ENCODE peak calls at places on chromosomes 5 and 9, in eight cellular contexts. One of them, this sample, is unnamed.
A peak's percentile ranks its signal among the peaks of the same experiment; 100 is the strongest.

GRCh38 chr9:22337261-22337660 is 109.4 kb upstream of the DMRTA1 start:
- DNase-seq in uterus: no peak
- DNase-seq in ovary: no peak
- DNase-seq in K562: no peak
- DNase-seq in prostate gland: no peak
- DNase-seq in IMR-90: no peak
- DNase-seq in stomach: no peak
- DNase-seq in esophagus muscularis mucosa: no peak
- DNase-seq in this sample: no peak

GRCh38 chr5:67165524-67166459 is 30.8 kb downstream of the CD180 start:
- DNase-seq in uterus: peak; percentile 74
- DNase-seq in ovary: peak; percentile 77
- DNase-seq in K562: peak; percentile 36
- DNase-seq in prostate gland: peak; percentile 78
- DNase-seq in IMR-90: peak; percentile 61
- DNase-seq in stomach: peak; percentile 89
- DNase-seq in esophagus muscularis mucosa: peak; percentile 95
- DNase-seq in this sample: peak; percentile 44

GRCh38 chr5:136192015-136192525 is 892 bp downstream of the SMIM32 start:
- DNase-seq in uterus: no peak
- DNase-seq in ovary: no peak
- DNase-seq in K562: no peak
- DNase-seq in prostate gland: no peak
- DNase-seq in IMR-90: no peak
- DNase-seq in stomach: no peak
- DNase-seq in esophagus muscularis mucosa: no peak
- DNase-seq in this sample: no peak

GRCh38 chr9:114505187-114506081 is at the start of gene WHRN:
- DNase-seq in uterus: peak; percentile 94
- DNase-seq in ovary: peak; percentile 97
- DNase-seq in K562: peak; percentile 95
- DNase-seq in prostate gland: peak; percentile 95
- DNase-seq in IMR-90: peak; percentile 76
- DNase-seq in stomach: peak; percentile 95
- DNase-seq in esophagus muscularis mucosa: peak; percentile 98
- DNase-seq in this sample: peak; percentile 68

GRCh38 chr9:87147803-87148202 is 200.5 kb upstream of the GAS1 start:
- DNase-seq in uterus: no peak
- DNase-seq in ovary: no peak
- DNase-seq in K562: no peak
- DNase-seq in prostate gland: no peak
- DNase-seq in IMR-90: no peak
- DNase-seq in stomach: no peak
- DNase-seq in esophagus muscularis mucosa: no peak
- DNase-seq in this sample: no peak

GRCh38 chr9:136674786-136675349 is 12.2 kb downstream of the EGFL7 start:
- DNase-seq in uterus: peak; percentile 62
- DNase-seq in ovary: no peak
- DNase-seq in K562: peak; percentile 85
- DNase-seq in prostate gland: no peak
- DNase-seq in IMR-90: no peak
- DNase-seq in stomach: peak; percentile 72
- DNase-seq in esophagus muscularis mucosa: no peak
- DNase-seq in this sample: no peak

GRCh38 chr9:38067892-38068615 is 973 bp downstream of the SHB start:
- DNase-seq in uterus: no peak
- DNase-seq in ovary: no peak
- DNase-seq in K562: peak; percentile 38
- DNase-seq in prostate gland: no peak
- DNase-seq in IMR-90: no peak
- DNase-seq in stomach: no peak
- DNase-seq in esophagus muscularis mucosa: no peak
- DNase-seq in this sample: no peak

GRCh38 chr5:125376059-125376641 is 629.7 kb upstream of the ZNF608 start:
- DNase-seq in uterus: peak; percentile 19
- DNase-seq in ovary: no peak
- DNase-seq in K562: no peak
- DNase-seq in prostate gland: no peak
- DNase-seq in IMR-90: no peak
- DNase-seq in stomach: no peak
- DNase-seq in esophagus muscularis mucosa: no peak
- DNase-seq in this sample: no peak

GRCh38 chr9:5499889-5500398 is 10.4 kb upstream of the PDCD1LG2 start:
- DNase-seq in uterus: peak; percentile 45
- DNase-seq in ovary: no peak
- DNase-seq in K562: peak; percentile 73
- DNase-seq in prostate gland: no peak
- DNase-seq in IMR-90: peak; percentile 68
- DNase-seq in stomach: no peak
- DNase-seq in esophagus muscularis mucosa: no peak
- DNase-seq in this sample: no peak

DNA sequence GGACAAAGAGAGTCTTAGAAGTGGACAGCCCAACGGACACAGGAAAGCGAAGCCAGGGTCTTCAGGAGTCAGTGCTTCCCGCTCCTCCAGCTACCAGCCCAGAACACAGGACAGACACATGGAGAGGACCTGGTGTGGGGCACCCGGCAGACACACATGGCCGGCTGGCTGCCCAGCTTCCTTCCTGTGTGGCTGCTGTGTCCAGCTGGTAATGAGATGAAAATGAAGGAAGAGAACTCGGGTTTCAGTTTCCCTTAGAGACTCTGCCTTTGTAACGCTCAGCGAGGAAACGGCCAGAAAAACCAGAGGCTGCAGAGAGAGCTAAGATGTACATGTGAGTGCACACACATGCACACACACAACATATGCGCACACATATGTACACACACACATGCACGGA is 87.5 kb downstream of the SECISBP2 start:
- DNase-seq in uterus: no peak
- DNase-seq in ovary: no peak
- DNase-seq in K562: no peak
- DNase-seq in prostate gland: no peak
- DNase-seq in IMR-90: no peak
- DNase-seq in stomach: no peak
- DNase-seq in esophagus muscularis mucosa: no peak
- DNase-seq in this sample: no peak
- TF ChIP-seq POLR2A in uterus: no peak
- TF ChIP-seq POLR2A in ovary: no peak
- TF ChIP-seq POLR2A in K562: no peak
- TF ChIP-seq POLR2A in prostate gland: no peak
- TF ChIP-seq POLR2A in IMR-90: no peak
- TF ChIP-seq POLR2A in stomach: no peak
- TF ChIP-seq POLR2A in esophagus muscularis mucosa: no peak
- TF ChIP-seq POLR2A in this sample: no peak

DNA sequence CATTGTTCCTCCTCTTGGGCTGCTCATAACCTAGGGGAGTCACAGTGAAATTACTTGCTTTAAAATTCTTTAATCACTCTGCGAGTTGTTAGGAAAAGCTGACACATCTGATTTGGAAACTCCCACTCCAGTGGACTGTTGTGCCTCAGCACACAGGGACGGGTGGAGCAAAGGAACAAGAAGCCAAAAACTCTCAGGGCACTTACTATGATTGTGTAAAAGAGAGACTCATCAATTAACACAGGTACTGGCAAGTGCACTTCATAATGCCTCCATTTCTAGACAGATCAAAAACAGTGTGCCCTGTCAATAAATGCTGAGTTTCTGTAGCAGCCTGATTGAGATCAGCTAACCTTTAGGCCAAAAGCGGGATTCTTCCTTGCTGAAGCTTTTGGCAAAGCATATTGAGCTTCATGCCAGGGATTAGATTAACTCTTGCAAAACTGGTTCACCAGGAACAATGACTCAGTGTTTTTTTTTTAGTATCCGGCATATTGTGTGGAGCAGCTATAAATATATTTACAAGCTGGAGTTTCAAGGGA is 55.9 kb downstream of the TMC1 start:
- DNase-seq in uterus: peak; percentile 47
- DNase-seq in ovary: peak; percentile 50
- DNase-seq in K562: no peak
- DNase-seq in prostate gland: peak; percentile 60
- DNase-seq in IMR-90: peak; percentile 85
- DNase-seq in stomach: no peak
- DNase-seq in esophagus muscularis mucosa: no peak
- DNase-seq in this sample: no peak
- H3K4me1 ChIP-seq in uterus: peaks cover 5% of the 10 kb centered on the region
- H3K4me1 ChIP-seq in ovary: peaks cover 6% of the 10 kb centered on the region
- H3K4me1 ChIP-seq in K562: peaks cover 9% of the 10 kb centered on the region
- H3K4me1 ChIP-seq in prostate gland: peaks cover 3% of the 10 kb centered on the region
- H3K4me1 ChIP-seq in IMR-90: peaks cover 28% of the 10 kb centered on the region
- H3K4me1 ChIP-seq in stomach: peaks cover 33% of the 10 kb centered on the region
- H3K4me1 ChIP-seq in esophagus muscularis mucosa: peaks cover 33% of the 10 kb centered on the region
- H3K4me1 ChIP-seq in this sample: peaks cover 54% of the 10 kb centered on the region

GRCh38 chr9:16265671-16266070 is 604.8 kb downstream of the BNC2 start:
- DNase-seq in uterus: no peak
- DNase-seq in ovary: no peak
- DNase-seq in K562: no peak
- DNase-seq in prostate gland: no peak
- DNase-seq in IMR-90: peak; percentile 31
- DNase-seq in stomach: no peak
- DNase-seq in esophagus muscularis mucosa: no peak
- DNase-seq in this sample: no peak

GRCh38 chr9:16268037-16269010 is 602.1 kb downstream of the BNC2 start:
- DNase-seq in uterus: no peak
- DNase-seq in ovary: no peak
- DNase-seq in K562: no peak
- DNase-seq in prostate gland: no peak
- DNase-seq in IMR-90: no peak
- DNase-seq in stomach: no peak
- DNase-seq in esophagus muscularis mucosa: no peak
- DNase-seq in this sample: no peak

GRCh38 chr9:16266648-16267276 is 603.7 kb downstream of the BNC2 start:
- DNase-seq in uterus: no peak
- DNase-seq in ovary: no peak
- DNase-seq in K562: peak; percentile 9
- DNase-seq in prostate gland: no peak
- DNase-seq in IMR-90: no peak
- DNase-seq in stomach: no peak
- DNase-seq in esophagus muscularis mucosa: no peak
- DNase-seq in this sample: no peak

GRCh38 chr9:16271967-16272366 is 598.5 kb downstream of the BNC2 start:
- DNase-seq in uterus: no peak
- DNase-seq in ovary: no peak
- DNase-seq in K562: no peak
- DNase-seq in prostate gland: no peak
- DNase-seq in IMR-90: no peak
- DNase-seq in stomach: no peak
- DNase-seq in esophagus muscularis mucosa: no peak
- DNase-seq in this sample: no peak

DNA sequence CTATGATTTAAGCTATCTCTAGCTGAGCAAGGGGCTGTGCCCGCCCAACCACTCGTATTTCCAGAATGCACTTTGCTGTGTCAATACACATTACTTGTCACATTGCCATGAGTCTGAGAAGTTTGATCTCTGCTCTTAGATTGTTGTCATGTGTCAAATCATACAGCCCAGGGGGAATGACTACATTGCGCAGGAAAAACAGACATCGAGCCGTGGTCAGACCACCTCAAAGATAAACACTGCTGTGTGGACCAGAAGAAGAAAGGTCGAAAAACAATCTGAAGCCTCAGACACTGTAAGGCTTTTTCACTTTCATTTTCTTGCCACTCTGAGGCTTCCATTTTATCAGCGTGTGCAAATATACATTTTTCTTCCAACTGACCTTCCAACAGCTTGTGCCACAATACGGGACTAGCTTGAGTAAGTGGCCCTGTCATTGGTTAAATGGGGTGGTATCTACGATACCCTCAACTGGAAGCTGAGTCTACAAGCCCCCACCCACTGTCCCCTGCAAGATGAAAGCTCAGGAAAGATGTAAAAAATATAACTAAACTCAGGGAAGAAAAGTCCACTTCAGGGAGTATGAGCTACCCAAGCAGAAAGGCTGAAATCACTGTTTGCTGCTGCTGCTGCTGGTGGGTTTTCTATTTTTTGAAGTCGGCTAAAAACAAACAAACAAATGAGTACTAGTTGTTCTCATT is 603.0 kb downstream of the BNC2 start:
- DNase-seq in uterus: no peak
- DNase-seq in ovary: no peak
- DNase-seq in K562: no peak
- DNase-seq in prostate gland: peak; percentile 17
- DNase-seq in IMR-90: peak; percentile 57
- DNase-seq in stomach: peak; percentile 51
- DNase-seq in esophagus muscularis mucosa: no peak
- DNase-seq in this sample: no peak
- H3K27ac ChIP-seq in uterus: peak overlapping the region; percentile 8
- H3K27ac ChIP-seq in ovary: peak overlapping the region; percentile 70
- H3K27ac ChIP-seq in K562: no peak overlapping the region
- H3K27ac ChIP-seq in prostate gland: peak overlapping the region; percentile 55
- H3K27ac ChIP-seq in IMR-90: peak overlapping the region; percentile 70
- H3K27ac ChIP-seq in stomach: peak overlapping the region; percentile 75
- H3K27ac ChIP-seq in esophagus muscularis mucosa: no peak overlapping the region
- H3K27ac ChIP-seq in this sample: peak overlapping the region; percentile 54

GRCh38 chr5:72954389-72954788 is 1.5 kb upstream of the FCHO2 start:
- DNase-seq in uterus: no peak
- DNase-seq in ovary: no peak
- DNase-seq in K562: peak; percentile 52
- DNase-seq in prostate gland: no peak
- DNase-seq in IMR-90: no peak
- DNase-seq in stomach: no peak
- DNase-seq in esophagus muscularis mucosa: no peak
- DNase-seq in this sample: no peak

GRCh38 chr5:72955143-72955767 is 586 bp upstream of the FCHO2 start:
- DNase-seq in uterus: peak; percentile 85
- DNase-seq in ovary: peak; percentile 75
- DNase-seq in K562: peak; percentile 85
- DNase-seq in prostate gland: no peak
- DNase-seq in IMR-90: no peak
- DNase-seq in stomach: peak; percentile 81
- DNase-seq in esophagus muscularis mucosa: no peak
- DNase-seq in this sample: no peak

GRCh38 chr5:72957337-72957736 is 1.5 kb downstream of the FCHO2 start:
- DNase-seq in uterus: no peak
- DNase-seq in ovary: no peak
- DNase-seq in K562: peak; percentile 30
- DNase-seq in prostate gland: no peak
- DNase-seq in IMR-90: no peak
- DNase-seq in stomach: no peak
- DNase-seq in esophagus muscularis mucosa: no peak
- DNase-seq in this sample: no peak

GRCh38 chr5:72956324-72957140 is 691 bp downstream of the FCHO2 start:
- DNase-seq in uterus: peak; percentile 39
- DNase-seq in ovary: peak; percentile 46
- DNase-seq in K562: peak; percentile 76
- DNase-seq in prostate gland: peak; percentile 37
- DNase-seq in IMR-90: peak; percentile 56
- DNase-seq in stomach: peak; percentile 39
- DNase-seq in esophagus muscularis mucosa: no peak
- DNase-seq in this sample: peak; percentile 37

DNA sequence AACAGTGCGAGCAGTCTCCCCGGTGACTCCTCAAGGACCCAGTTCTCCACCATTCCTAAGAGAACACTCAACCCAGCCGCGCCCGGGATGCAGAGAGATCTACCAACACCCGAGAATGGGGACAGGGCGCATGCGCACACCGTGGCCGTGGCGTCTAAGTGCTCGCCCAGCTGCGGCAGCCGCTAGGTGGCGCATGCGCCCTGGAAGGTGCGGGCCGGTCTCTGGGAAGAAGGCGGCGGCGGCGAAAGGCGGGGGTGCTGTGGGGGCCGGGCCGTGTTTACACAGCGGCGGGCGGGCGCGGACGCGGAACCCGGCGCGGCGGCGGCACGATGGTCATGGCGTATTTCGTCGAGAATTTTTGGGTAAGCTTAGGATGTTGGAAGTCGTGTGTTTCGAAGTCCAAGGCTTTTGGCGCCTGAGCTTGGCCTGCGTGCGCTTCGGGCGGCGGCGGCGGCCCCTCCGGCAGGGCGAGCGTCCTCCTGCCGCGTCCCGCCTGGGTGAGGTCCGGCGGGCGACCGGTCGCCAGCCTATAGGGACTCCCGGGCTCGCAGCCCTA is at the start of gene FCHO2:
- DNase-seq in uterus: peak; percentile 98
- DNase-seq in ovary: peak; percentile 98
- DNase-seq in K562: peak; percentile 98
- DNase-seq in prostate gland: peak; percentile 98
- DNase-seq in IMR-90: peak; percentile 95
- DNase-seq in stomach: peak; percentile 100
- DNase-seq in esophagus muscularis mucosa: peak; percentile 99
- DNase-seq in this sample: peak; percentile 97
- TF ChIP-seq POLR2A in uterus: peak; percentile 78
- TF ChIP-seq POLR2A in ovary: peak; percentile 57
- TF ChIP-seq POLR2A in K562: peak; percentile 88
- TF ChIP-seq POLR2A in prostate gland: peak; percentile 84
- TF ChIP-seq POLR2A in IMR-90: peak; percentile 74
- TF ChIP-seq POLR2A in stomach: no peak
- TF ChIP-seq POLR2A in esophagus muscularis mucosa: peak; percentile 29
- TF ChIP-seq POLR2A in this sample: peak; percentile 79

This sample was measured in gastrocnemius medialis.